ENCODE peak calls at places on chromosomes 11 and 22, in nine cellular contexts. N, Z, Q, L, S, F, K, P and J are unnamed samples.

GRCh38 chr11:64810891-64811272 is 531 bp upstream of the MEN1 start:
- DNase-seq in N (peak), Q (no peak), L (peak), F (no peak), Z (no peak), P (no peak), S (no peak), K (no peak), J (no peak)

GRCh38 chr22:48488611-48489456 is 1338.8 kb downstream of the BRD1 start:
- DNase-seq in Z (no peak), L (no peak), N (no peak), Q (no peak), S (no peak), P (no peak), K (no peak), F (no peak), J (no peak)

GRCh38 chr11:103091024-103091423 is 936 bp downstream of the DCUN1D5 start:
- DNase-seq in N (no peak), F (no peak), S (no peak), L (no peak), Q (peak), P (no peak), Z (no peak), K (no peak), J (no peak)

GRCh38 chr22:45946805-45947600 is 30.0 kb downstream of the WNT7B start:
- DNase-seq in L (no peak), Z (no peak), P (no peak), F (no peak), Q (no peak), S (no peak), K (no peak), N (no peak), J (no peak)

GRCh38 chr11:24093410-24093809 is 403.4 kb upstream of the LUZP2 start:
- DNase-seq in S (no peak), P (no peak), Q (no peak), Z (no peak), F (no peak), N (no peak), K (no peak), L (no peak), J (no peak)

GRCh38 chr11:117925198-117925925 is 3.8 kb downstream of the TMPRSS13 start:
- DNase-seq in F (no peak), L (no peak), N (peak), Q (no peak), P (no peak), S (no peak), K (no peak), Z (peak), J (no peak)

GRCh38 chr11:48210052-48210451 is 6.6 kb upstream of the OR4B1 start:
- DNase-seq in N (no peak), F (no peak), Q (no peak), P (no peak), K (no peak), L (no peak), Z (no peak), S (no peak), J (no peak)

GRCh38 chr11:119712006-119712405 is 17.0 kb downstream of the NECTIN1 start:
- DNase-seq in K (no peak), L (no peak), Q (no peak), Z (no peak), P (no peak), F (no peak), S (no peak), N (no peak), J (no peak)

GRCh38 chr11:36222755-36223635 is 66.2 kb downstream of the COMMD9 start:
- DNase-seq in K (no peak), S (no peak), P (peak), L (no peak), N (no peak), Z (no peak), F (no peak), Q (peak), J (no peak)

GRCh38 chr22:37403267-37403960 is 23.9 kb downstream of the ELFN2 start:
- DNase-seq in S (no peak), L (no peak), Q (no peak), K (no peak), Z (no peak), P (no peak), N (no peak), F (no peak), J (no peak)

GRCh38 chr11:127037001-127037400 is 36.4 kb upstream of the KIRREL3 start:
- DNase-seq in L (no peak), Q (no peak), S (no peak), P (no peak), K (no peak), F (no peak), N (no peak), Z (no peak), J (no peak)

GRCh38 chr11:44446341-44446712 is 119.1 kb upstream of the CD82 start:
- DNase-seq in L (no peak), F (no peak), K (no peak), Z (no peak), S (no peak), P (no peak), Q (no peak), N (no peak), J (no peak)

GRCh38 chr22:36673821-36674220 is 29.7 kb downstream of the CACNG2 start:
- DNase-seq in F (no peak), P (no peak), Z (no peak), S (no peak), L (no peak), N (no peak), K (no peak), Q (no peak), J (no peak)

DNA sequence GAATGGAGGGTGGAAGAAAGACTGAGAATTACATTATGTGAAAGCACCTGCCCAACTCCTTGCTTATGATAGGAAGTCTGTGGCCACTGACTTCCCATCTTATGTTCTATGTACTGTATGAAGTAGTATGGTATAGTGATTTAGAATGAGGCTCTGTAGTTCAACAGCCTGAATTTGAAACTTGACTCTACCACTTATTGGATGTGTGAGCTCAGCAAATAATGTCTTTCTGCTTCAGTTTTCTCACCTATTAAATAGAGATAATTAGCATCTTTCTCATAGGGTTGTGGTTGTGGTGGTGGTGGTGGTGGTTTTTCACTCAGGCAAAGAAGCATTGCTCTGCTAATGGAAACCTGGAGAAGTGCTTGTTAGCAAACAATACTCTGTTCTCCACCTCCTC is 121.6 kb downstream of the PAX6 start:
- DNase-seq in K (no peak), P (no peak), L (no peak), N (no peak), F (no peak), Z (no peak), Q (no peak), S (no peak), J (no peak)
- H3K4me3 ChIP-seq in K (no peak), P (no peak), L (no peak), N (no peak), F (no peak), Z (no peak), Q (no peak), S (no peak), J (no peak)

GRCh38 chr11:9953994-9954626 is 290.2 kb downstream of the SWAP70 start:
- DNase-seq in Q (peak), L (no peak), S (no peak), F (no peak), K (no peak), P (no peak), N (no peak), Z (no peak), J (no peak)

GRCh38 chr11:9950462-9950861 is 286.6 kb downstream of the SWAP70 start:
- DNase-seq in N (no peak), Z (no peak), K (no peak), Q (no peak), S (no peak), F (no peak), P (no peak), L (no peak), J (no peak)

GRCh38 chr11:9955387-9955786 is 291.5 kb downstream of the SWAP70 start:
- DNase-seq in L (no peak), N (no peak), F (no peak), Q (no peak), P (no peak), K (no peak), S (no peak), Z (no peak), J (no peak)

GRCh38 chr11:9947231-9947864 is 283.5 kb downstream of the SWAP70 start:
- DNase-seq in S (no peak), Z (no peak), P (no peak), L (no peak), F (no peak), N (no peak), Q (no peak), K (no peak), J (no peak)

DNA sequence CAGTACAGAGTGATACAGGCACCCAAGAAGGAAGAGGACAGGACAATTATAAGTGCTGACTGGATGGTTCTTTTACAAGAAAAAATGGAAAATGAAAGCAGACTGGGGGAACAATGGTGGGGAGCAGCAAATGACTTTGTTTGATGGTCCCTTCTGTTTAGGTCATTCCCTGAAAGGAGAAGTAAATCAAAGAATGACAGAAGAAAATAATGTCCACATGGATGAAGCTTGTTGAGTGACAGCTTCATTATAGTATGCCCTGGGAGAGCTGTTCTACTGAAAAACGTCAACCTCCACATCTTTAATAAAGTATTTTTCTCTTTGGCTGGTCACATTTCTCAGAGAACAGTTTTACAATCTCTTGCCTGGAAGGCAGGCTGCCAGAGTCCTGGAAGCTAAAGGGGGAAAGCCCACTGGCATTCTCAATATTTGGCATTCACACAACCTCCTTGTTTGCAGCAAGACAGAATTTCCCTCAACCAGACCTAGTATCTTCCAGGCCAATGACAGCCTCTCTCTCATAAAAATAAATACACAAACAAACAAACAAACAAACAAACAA is 287.9 kb downstream of the SWAP70 start:
- DNase-seq in K (no peak), Q (peak), P (no peak), L (no peak), S (no peak), Z (no peak), N (no peak), F (no peak), J (no peak)
- H3K4me3 ChIP-seq in K (no peak), Q (no peak), P (no peak), L (no peak), S (no peak), Z (no peak), N (no peak), F (no peak), J (no peak)

GRCh38 chr11:33737362-33737821 is 1.2 kb upstream of the CD59 start:
- DNase-seq in Z (no peak), P (no peak), K (no peak), N (no peak), S (no peak), F (no peak), Q (no peak), L (no peak), J (no peak)
- H3K4me3 ChIP-seq in Z (no peak), P (no peak), K (no peak), N (no peak), S (peak), F (no peak), Q (no peak), L (no peak), J (peak)

GRCh38 chr22:21865041-21865440 is 2.4 kb downstream of the MAPK1 start:
- DNase-seq in S (peak), P (peak), Z (no peak), F (no peak), L (no peak), Q (peak), K (no peak), N (no peak), J (no peak)
- H3K4me3 ChIP-seq in S (no peak), P (no peak), Z (peak), F (peak), L (no peak), Q (peak), K (peak), N (no peak), J (no peak)

DNA sequence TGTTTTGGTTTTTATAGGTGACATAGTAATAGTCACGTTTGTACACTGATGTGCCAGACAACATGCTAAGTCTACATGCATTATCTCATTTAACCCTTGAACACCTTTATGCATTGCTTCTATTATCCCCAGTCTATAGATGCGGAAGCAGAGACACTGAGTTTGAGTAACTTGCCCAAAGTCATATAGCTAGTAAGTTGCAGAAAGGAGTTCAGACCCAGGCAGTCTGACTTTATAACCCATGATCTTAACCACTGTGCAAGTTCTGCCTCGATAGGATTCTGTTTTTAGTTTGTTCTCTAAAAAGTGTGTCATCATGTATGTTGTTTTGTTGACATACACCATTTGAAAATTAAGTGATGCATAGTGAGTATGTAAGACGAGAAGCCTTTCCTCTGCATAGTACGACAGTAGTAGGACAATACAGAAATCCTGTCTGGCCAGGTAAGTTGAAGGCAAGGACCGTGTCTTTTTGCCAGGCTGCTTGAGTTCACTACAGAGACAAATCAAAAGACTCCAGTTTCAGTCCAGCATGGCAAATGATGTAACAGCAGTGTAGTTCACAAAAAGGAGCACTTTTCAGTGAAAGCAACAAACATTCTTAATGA is 3.3 kb downstream of the ZC3H12C start:
- DNase-seq in L (no peak), P (no peak), F (no peak), Q (no peak), N (no peak), Z (no peak), S (no peak), K (no peak), J (no peak)
- H3K4me3 ChIP-seq in L (no peak), P (no peak), F (no peak), Q (no peak), N (no peak), Z (no peak), S (no peak), K (no peak), J (no peak)